ENCODE peak calls at places on chromosome 21, in eight cellular contexts. Y is transverse colon, K is HCT116, T is fibroblast of lung, L is NT2/D1, A is psoas muscle, Z is tibial nerve, V is right atrium auricular region. B is an unnamed sample.

GRCh38 chr21:16468191-16468590 is 738.4 kb downstream of the USP25 start:
- DNase-seq in Y (no peak), K (no peak), T (peak; percentile 22), L (no peak), A (no peak), Z (no peak), V (no peak), B (no peak)

GRCh38 chr21:35106246-35106835 is 57.2 kb upstream of the RUNX1 start:
- DNase-seq in Y (no peak), K (no peak), T (no peak), L (no peak), A (no peak), Z (no peak), V (peak; percentile 68), B (no peak)

GRCh38 chr21:25664462-25665070 is 25.5 kb downstream of the JAM2 start:
- DNase-seq in Y (no peak), K (no peak), T (no peak), L (no peak), A (no peak), Z (no peak), V (no peak), B (no peak)

GRCh38 chr21:16455978-16456377 is 726.2 kb downstream of the USP25 start:
- DNase-seq in Y (no peak), K (no peak), T (peak; percentile 88), L (no peak), A (no peak), Z (no peak), V (no peak), B (no peak)

GRCh38 chr21:35256468-35256988 is 207.4 kb upstream of the RUNX1 start:
- DNase-seq in Y (peak; percentile 78), K (peak; percentile 89), T (peak; percentile 99), L (no peak), A (peak; percentile 97), Z (peak; percentile 45), V (peak; percentile 90), B (peak; percentile 95)

GRCh38 chr21:17195965-17196364 is 316.9 kb upstream of the CXADR start:
- DNase-seq in Y (no peak), K (no peak), T (no peak), L (no peak), A (no peak), Z (no peak), V (no peak), B (no peak)

GRCh38 chr21:28277324-28277723 is 715.4 kb downstream of the LTN1 start:
- DNase-seq in Y (no peak), K (no peak), T (no peak), L (no peak), A (no peak), Z (no peak), V (no peak), B (no peak)

GRCh38 chr21:29849735-29850176 is 90.0 kb downstream of the GRIK1 start:
- DNase-seq in Y (peak; percentile 22), K (no peak), T (peak; percentile 43), L (peak; percentile 74), A (no peak), Z (no peak), V (no peak), B (peak; percentile 12)

GRCh38 chr21:38794978-38795377 is 10.8 kb upstream of the ETS2 start:
- DNase-seq in Y (no peak), K (no peak), T (no peak), L (no peak), A (no peak), Z (no peak), V (no peak), B (no peak)

GRCh38 chr21:39004776-39005605 is 178.3 kb downstream of the PSMG1 start:
- DNase-seq in Y (peak; percentile 47), K (no peak), T (peak; percentile 52), L (no peak), A (peak; percentile 67), Z (no peak), V (peak; percentile 70), B (no peak)

GRCh38 chr21:37784591-37785318 is 131.5 kb downstream of the KCNJ6 start:
- DNase-seq in Y (no peak), K (no peak), T (no peak), L (no peak), A (no peak), Z (no peak), V (no peak), B (no peak)

GRCh38 chr21:31552826-31553225 is 106.7 kb upstream of the SOD1 start:
- DNase-seq in Y (no peak), K (no peak), T (no peak), L (no peak), A (no peak), Z (no peak), V (no peak), B (no peak)

GRCh38 chr21:27173052-27173451 is 206.2 kb upstream of the ADAMTS5 start:
- DNase-seq in Y (no peak), K (no peak), T (no peak), L (no peak), A (no peak), Z (no peak), V (no peak), B (no peak)

GRCh38 chr21:44530221-44530902 is 9.6 kb downstream of the KRTAP10-1 start:
- DNase-seq in Y (no peak), K (no peak), T (no peak), L (no peak), A (no peak), Z (no peak), V (no peak), B (no peak)
- H3K27me3 ChIP-seq in Y (no peaks in the 10 kb centered on the region), K (no peaks in the 10 kb centered on the region), T (no peaks in the 10 kb centered on the region), L (no peaks in the 10 kb centered on the region), A (peaks cover 22% of the 10 kb centered on the region), Z (no peaks in the 10 kb centered on the region), V (no peaks in the 10 kb centered on the region), B (no peaks in the 10 kb centered on the region)

DNA sequence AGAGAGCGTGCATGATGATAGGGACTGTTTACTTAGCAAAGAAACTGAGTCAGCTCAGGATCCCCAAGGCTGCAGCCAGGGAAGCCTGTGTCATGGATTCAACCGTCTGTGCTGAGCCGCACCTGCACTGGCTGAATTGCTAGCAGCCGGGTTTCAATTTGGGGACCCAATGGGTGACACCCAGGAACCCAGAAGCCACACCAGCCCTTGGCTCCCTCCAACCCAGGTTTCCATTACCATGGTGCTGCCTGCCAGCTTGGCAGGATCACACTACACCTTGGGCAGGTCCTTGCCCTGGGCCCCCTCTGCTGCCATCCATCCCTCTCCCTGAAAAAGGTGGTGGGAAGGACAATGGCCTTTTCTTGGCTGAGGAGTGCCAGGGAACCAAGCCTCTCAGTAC is 64.0 kb upstream of the CLDN14 start:
- DNase-seq in Y (no peak), K (no peak), T (no peak), L (no peak), A (no peak), Z (no peak), V (no peak), B (no peak)
- H3K27me3 ChIP-seq in Y (peaks cover 61% of the 10 kb centered on the region), K (peaks cover 45% of the 10 kb centered on the region), T (peaks cover 37% of the 10 kb centered on the region), L (peaks cover 3% of the 10 kb centered on the region), A (peaks cover 45% of the 10 kb centered on the region), Z (no peaks in the 10 kb centered on the region), V (no peaks in the 10 kb centered on the region), B (peaks cover 40% of the 10 kb centered on the region)

DNA sequence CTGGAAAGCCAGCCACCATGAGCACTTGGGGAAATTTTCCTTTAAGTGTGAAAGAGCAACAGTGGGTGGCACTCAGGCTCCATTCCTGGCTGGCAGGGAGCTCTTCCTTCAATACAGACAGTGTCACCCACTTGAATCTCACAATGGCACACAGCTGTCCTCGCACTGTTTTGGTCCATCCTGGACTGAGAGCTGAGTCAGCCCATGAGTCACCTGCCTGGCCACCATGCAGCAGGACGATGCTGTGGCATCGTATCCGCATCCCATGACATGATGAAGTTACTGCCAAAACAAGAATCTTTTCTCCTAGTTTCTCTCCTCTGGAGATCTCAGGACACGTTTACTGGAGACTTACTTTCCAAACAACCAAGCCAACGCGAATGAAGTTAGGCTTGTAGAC is 6.0 kb downstream of the TMPRSS2 start:
- DNase-seq in Y (no peak), K (no peak), T (peak; percentile 20), L (no peak), A (no peak), Z (no peak), V (no peak), B (no peak)
- H3K27me3 ChIP-seq in Y (peaks cover 10% of the 10 kb centered on the region), K (peaks cover 10% of the 10 kb centered on the region), T (peaks cover 19% of the 10 kb centered on the region), L (peaks cover 37% of the 10 kb centered on the region), A (peaks cover 24% of the 10 kb centered on the region), Z (no peaks in the 10 kb centered on the region), V (no peaks in the 10 kb centered on the region), B (peaks cover 21% of the 10 kb centered on the region)

DNA sequence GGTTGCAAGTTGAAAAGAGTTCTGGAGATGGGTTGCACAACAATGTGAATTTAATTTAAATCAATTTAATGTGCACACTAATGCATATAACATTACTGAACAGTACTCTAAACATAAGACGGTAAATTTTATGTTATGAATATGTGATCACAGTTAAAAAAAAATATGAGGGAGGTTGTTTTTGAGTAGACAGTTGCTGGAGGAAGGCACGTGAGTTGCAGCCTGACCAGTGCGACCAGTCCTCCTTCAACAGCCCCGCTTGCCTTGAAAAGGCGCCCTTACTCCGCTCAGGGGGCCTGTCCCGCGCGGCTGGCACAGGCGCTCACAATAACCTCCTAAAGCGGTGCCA is 322 bp upstream of the OLIG1 start:
- DNase-seq in Y (no peak), K (no peak), T (no peak), L (no peak), A (no peak), Z (no peak), V (no peak), B (no peak)
- H3K27me3 ChIP-seq in Y (peaks cover 100% of the 10 kb centered on the region), K (peaks cover 12% of the 10 kb centered on the region), T (peaks cover 64% of the 10 kb centered on the region), L (peaks cover 97% of the 10 kb centered on the region), A (peaks cover 76% of the 10 kb centered on the region), Z (no peaks in the 10 kb centered on the region), V (peaks cover 16% of the 10 kb centered on the region), B (peaks cover 77% of the 10 kb centered on the region)

GRCh38 chr21:45492765-45493164 is 49.5 kb downstream of the SLC19A1 start:
- DNase-seq in Y (no peak), K (no peak), T (no peak), L (no peak), A (no peak), Z (no peak), V (no peak), B (no peak)
- H3K27me3 ChIP-seq in Y (no peaks in the 10 kb centered on the region), K (no peaks in the 10 kb centered on the region), T (no peaks in the 10 kb centered on the region), L (no peaks in the 10 kb centered on the region), A (peaks cover 5% of the 10 kb centered on the region), Z (no peaks in the 10 kb centered on the region), V (no peaks in the 10 kb centered on the region), B (no peaks in the 10 kb centered on the region)

GRCh38 chr21:44351535-44352252 is 1.7 kb upstream of the TRPM2 start:
- DNase-seq in Y (no peak), K (no peak), T (no peak), L (no peak), A (no peak), Z (no peak), V (no peak), B (no peak)

GRCh38 chr21:44348861-44349260 is 4.6 kb upstream of the TRPM2 start:
- DNase-seq in Y (no peak), K (no peak), T (no peak), L (no peak), A (no peak), Z (no peak), V (no peak), B (no peak)

GRCh38 chr21:44350773-44351481 is 2.5 kb upstream of the TRPM2 start:
- DNase-seq in Y (no peak), K (no peak), T (no peak), L (no peak), A (no peak), Z (no peak), V (no peak), B (no peak)

GRCh38 chr21:44349416-44349846 is 4.0 kb upstream of the TRPM2 start:
- DNase-seq in Y (no peak), K (no peak), T (no peak), L (no peak), A (no peak), Z (no peak), V (no peak), B (no peak)

GRCh38 chr21:44349847-44350772 is 3.3 kb upstream of the TRPM2 start:
- DNase-seq in Y (no peak), K (no peak), T (no peak), L (no peak), A (no peak), Z (no peak), V (no peak), B (no peak)
- H3K27me3 ChIP-seq in Y (peaks cover 47% of the 10 kb centered on the region), K (no peaks in the 10 kb centered on the region), T (peaks cover 3% of the 10 kb centered on the region), L (peaks cover 71% of the 10 kb centered on the region), A (peaks cover 66% of the 10 kb centered on the region), Z (no peaks in the 10 kb centered on the region), V (no peaks in the 10 kb centered on the region), B (peaks cover 56% of the 10 kb centered on the region)